ENCODE peak calls at places on chromosomes 16 and 17, in four cellular contexts. K is progenitor cell of endocrine pancreas, T is AG04450, H is transverse colon. V is an unnamed sample.

GRCh38 chr17:64732336-64733006 is 70.4 kb upstream of the SMURF2 start:
- DNase-seq in H (no peak), K (no peak), T (no peak), V (peak)

GRCh38 chr16:47392114-47392513 is 68.7 kb downstream of the ITFG1 start:
- DNase-seq in T (no peak), H (no peak), K (no peak), V (no peak)

GRCh38 chr16:7547736-7548135 is 215.1 kb downstream of the RBFOX1 start:
- DNase-seq in K (no peak), T (no peak), H (no peak), V (no peak)

GRCh38 chr16:67652578-67653130 is 7.4 kb downstream of the ACD start:
- DNase-seq in K (no peak), H (no peak), T (no peak), V (no peak)

GRCh38 chr16:86772231-86772510 is 193.8 kb downstream of the FOXL1 start:
- DNase-seq in H (no peak), K (no peak), T (no peak), V (peak)

GRCh38 chr17:55830699-55831098 is 79.8 kb downstream of the PCTP start:
- DNase-seq in H (no peak), T (no peak), K (no peak), V (no peak)

GRCh38 chr17:67818110-67819002 is 6.9 kb upstream of the BPTF start:
- DNase-seq in H (no peak), T (no peak), K (no peak), V (no peak)

GRCh38 chr17:9792181-9792840 is 919 bp upstream of the DHRS7C start:
- DNase-seq in K (no peak), H (no peak), T (no peak), V (no peak)

GRCh38 chr17:65495255-65496060 is 66.0 kb downstream of the AXIN2 start:
- DNase-seq in H (peak), T (no peak), K (peak), V (no peak)

GRCh38 chr17:933168-934083 is 46.1 kb downstream of the NXN start:
- DNase-seq in T (peak), H (no peak), K (no peak), V (peak)

GRCh38 chr17:1714488-1714979 is 4.4 kb upstream of the TLCD2 start:
- DNase-seq in H (peak), K (peak), T (peak), V (peak)

GRCh38 chr17:76940738-76941350 is 72.6 kb downstream of the MGAT5B start:
- DNase-seq in H (no peak), T (no peak), K (no peak), V (no peak)

GRCh38 chr16:66622863-66623262 is 18.4 kb downstream of the CMTM3 start:
- DNase-seq in T (no peak), H (no peak), K (no peak), V (no peak)

GRCh38 chr16:81523387-81524115 is 78.9 kb downstream of the CMIP start:
- DNase-seq in K (no peak), T (peak), H (no peak), V (peak)

GRCh38 chr16:68065716-68066305 is 19.4 kb upstream of the NFATC3 start:
- DNase-seq in T (no peak), H (no peak), K (no peak), V (peak)

GRCh38 chr16:75550211-75550662 is 5.8 kb downstream of the TMEM231 start:
- DNase-seq in T (no peak), K (no peak), H (peak), V (peak)

GRCh38 chr17:49681336-49681735 is 3.4 kb upstream of the SPOP start:
- DNase-seq in T (no peak), H (no peak), K (no peak), V (no peak)

GRCh38 chr17:40419559-40420331 is 2.0 kb upstream of the TOP2A start:
- DNase-seq in T (no peak), K (no peak), H (no peak), V (no peak)

DNA sequence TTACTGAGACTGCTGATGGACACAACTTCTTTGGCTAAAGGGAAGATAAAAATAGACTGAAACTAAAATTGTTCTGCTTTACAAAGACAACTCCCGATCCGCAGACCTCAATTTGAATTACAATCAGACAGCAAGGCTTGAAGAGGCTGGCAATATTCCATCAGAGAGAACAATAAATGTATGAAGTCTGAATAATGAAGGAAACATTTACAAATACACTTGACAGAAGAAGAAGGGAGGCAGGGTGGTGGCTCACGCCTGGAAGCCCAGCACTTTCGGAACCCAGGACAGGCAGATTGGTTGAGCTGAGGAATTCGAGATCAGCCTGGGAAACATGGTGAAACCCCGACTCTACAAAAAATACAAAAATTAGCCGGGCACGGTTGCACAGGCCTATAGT is 14.6 kb downstream of the ODF4 start:
- DNase-seq in T (no peak), H (no peak), K (no peak), V (no peak)
- TF ChIP-seq CTCF in T (no peak), H (no peak), K (no peak), V (no peak)

GRCh38 chr16:70805380-70805779 is 4.4 kb upstream of the VAC14 start:
- DNase-seq in K (no peak), H (no peak), T (no peak), V (peak)

GRCh38 chr16:70804729-70805169 is 3.8 kb upstream of the VAC14 start:
- DNase-seq in K (no peak), T (no peak), H (no peak), V (no peak)

GRCh38 chr16:70805787-70806186 is 4.8 kb upstream of the VAC14 start:
- DNase-seq in T (peak), K (no peak), H (no peak), V (peak)

GRCh38 chr16:70809392-70810060 is 8.6 kb upstream of the VAC14 start:
- DNase-seq in H (no peak), T (no peak), K (no peak), V (no peak)

DNA sequence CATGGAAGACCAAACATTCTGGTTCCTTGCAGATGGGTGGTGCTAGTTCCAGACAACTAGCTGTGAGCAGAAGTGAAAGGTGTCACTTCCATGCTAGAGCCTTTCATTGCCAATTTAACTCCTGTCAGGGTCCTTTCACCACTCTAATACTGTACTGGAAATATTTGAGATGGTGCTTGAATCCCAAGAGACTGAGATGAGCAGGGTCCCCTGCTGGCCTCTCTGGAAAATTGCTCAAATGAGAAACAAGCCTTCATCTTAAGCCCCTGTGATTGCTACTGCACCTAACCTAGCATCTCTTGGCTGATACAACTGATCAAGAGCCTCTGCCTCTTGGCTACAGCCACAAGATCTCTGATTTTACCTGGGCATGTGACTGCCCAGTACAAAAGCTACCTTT is 7.4 kb upstream of the VAC14 start:
- DNase-seq in H (no peak), K (no peak), T (no peak), V (no peak)
- TF ChIP-seq CTCF in H (no peak), K (peak), T (peak), V (peak)

GRCh38 chr16:55653106-55653505 is 2.7 kb upstream of the SLC6A2 start:
- DNase-seq in K (no peak), T (no peak), H (no peak), V (no peak)

GRCh38 chr16:55655381-55655708 is 443 bp upstream of the SLC6A2 start:
- DNase-seq in H (no peak), T (no peak), K (no peak), V (no peak)

GRCh38 chr16:55656695-55657092 is 906 bp downstream of the SLC6A2 start:
- DNase-seq in K (no peak), H (no peak), T (no peak), V (no peak)

GRCh38 chr16:55657616-55658015 is 1.8 kb downstream of the SLC6A2 start:
- DNase-seq in H (no peak), K (no peak), T (no peak), V (no peak)

DNA sequence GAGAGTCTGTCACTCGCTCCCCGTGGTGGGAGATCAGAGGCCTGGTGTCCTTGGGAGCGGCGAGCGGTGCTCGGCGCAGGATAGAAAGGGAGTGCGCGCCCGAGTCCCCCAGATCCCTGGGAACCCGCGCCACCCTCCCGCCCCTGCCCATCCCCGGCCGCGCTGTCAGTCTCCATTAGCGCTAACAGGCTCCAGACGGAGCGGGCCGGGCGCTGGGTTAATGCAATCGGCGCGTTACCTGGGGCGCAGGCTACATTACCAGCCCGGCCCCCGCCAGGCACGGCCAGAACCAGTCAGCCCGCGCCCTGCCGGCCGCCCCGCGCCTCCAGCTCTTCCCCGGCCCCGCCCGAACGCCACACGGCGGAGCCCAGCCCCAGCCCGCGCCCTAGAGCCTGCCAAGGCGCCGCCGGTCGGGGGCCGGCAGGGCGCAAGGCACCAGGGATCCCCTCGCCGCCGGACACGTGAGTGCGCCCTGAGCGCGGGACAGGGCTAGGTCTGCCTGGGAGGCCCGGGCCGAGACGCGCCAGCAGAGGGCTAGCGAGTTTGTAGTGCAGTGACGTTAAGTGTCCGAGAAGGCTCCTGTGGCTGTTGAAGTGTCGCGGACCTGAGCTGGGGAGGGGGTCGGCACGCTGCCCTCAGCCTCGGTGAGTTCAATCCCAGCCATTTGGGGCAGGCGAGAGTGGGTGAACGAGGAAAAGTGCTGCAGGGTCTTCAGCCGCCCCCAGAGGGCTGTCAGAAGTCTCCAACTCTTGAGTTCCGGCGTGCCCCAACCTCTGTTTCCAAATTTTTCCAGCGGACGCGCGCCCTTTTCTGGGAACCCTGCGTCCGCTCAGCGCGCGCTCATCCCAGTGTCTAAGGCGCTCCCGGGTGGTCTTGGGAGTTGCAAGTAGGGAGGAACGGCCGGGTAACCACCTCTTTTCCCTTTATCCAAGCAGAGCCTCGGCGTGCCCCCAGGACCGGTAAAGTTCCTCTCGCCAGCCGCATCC is at the start of gene SLC6A2:
- DNase-seq in T (no peak), H (no peak), K (peak), V (no peak)
- TF ChIP-seq CTCF in T (no peak), H (no peak), K (peak), V (peak)

GRCh38 chr16:55019419-55020131 is 88.9 kb downstream of the IRX5 start:
- DNase-seq in H (no peak), T (no peak), K (no peak), V (no peak)

GRCh38 chr16:55018881-55019280 is 88.2 kb downstream of the IRX5 start:
- DNase-seq in K (no peak), T (no peak), H (no peak), V (no peak)

GRCh38 chr16:55021595-55022475 is 91.2 kb downstream of the IRX5 start:
- DNase-seq in H (peak), K (no peak), T (no peak), V (peak)
- TF ChIP-seq CTCF in H (no peak), K (peak), T (no peak), V (peak)

V was measured in HFFc6.